ENCODE peak calls at places on chromosomes 2 and 18, in nine cellular contexts. One of them, this sample, is unnamed.

GRCh38 chr2:164213916-164214315 is 407.4 kb downstream of the GRB14 start:
- DNase-seq in fibroblast of lung: no peak
- DNase-seq in H9: no peak
- DNase-seq in IMR-90: no peak
- DNase-seq in PC-9: no peak
- DNase-seq in GM23338: no peak
- DNase-seq in endothelial cell of umbilical vein: no peak
- DNase-seq in neural progenitor cell: no peak
- DNase-seq in astrocyte: no peak
- DNase-seq in this sample: no peak

GRCh38 chr2:205280630-205281225 is 401.6 kb upstream of the NRP2 start:
- DNase-seq in fibroblast of lung: no peak
- DNase-seq in H9: no peak
- DNase-seq in IMR-90: no peak
- DNase-seq in PC-9: no peak
- DNase-seq in GM23338: no peak
- DNase-seq in endothelial cell of umbilical vein: no peak
- DNase-seq in neural progenitor cell: no peak
- DNase-seq in astrocyte: no peak
- DNase-seq in this sample: no peak

GRCh38 chr2:120253021-120253882 is 600 bp downstream of the RALB start:
- DNase-seq in fibroblast of lung: peak
- DNase-seq in H9: peak
- DNase-seq in IMR-90: peak
- DNase-seq in PC-9: peak
- DNase-seq in GM23338: peak
- DNase-seq in endothelial cell of umbilical vein: peak
- DNase-seq in neural progenitor cell: peak
- DNase-seq in astrocyte: peak
- DNase-seq in this sample: peak

GRCh38 chr2:39124770-39125075 is 3.9 kb upstream of the SOS1 start:
- DNase-seq in fibroblast of lung: no peak
- DNase-seq in H9: no peak
- DNase-seq in IMR-90: no peak
- DNase-seq in PC-9: no peak
- DNase-seq in GM23338: no peak
- DNase-seq in endothelial cell of umbilical vein: no peak
- DNase-seq in neural progenitor cell: no peak
- DNase-seq in astrocyte: no peak
- DNase-seq in this sample: peak

GRCh38 chr2:216936954-216937357 is 77.1 kb upstream of the TNP1 start:
- DNase-seq in fibroblast of lung: no peak
- DNase-seq in H9: no peak
- DNase-seq in IMR-90: no peak
- DNase-seq in PC-9: no peak
- DNase-seq in GM23338: no peak
- DNase-seq in endothelial cell of umbilical vein: no peak
- DNase-seq in neural progenitor cell: no peak
- DNase-seq in astrocyte: no peak
- DNase-seq in this sample: no peak

GRCh38 chr2:62578837-62579640 is 73.0 kb upstream of the TMEM17 start:
- DNase-seq in fibroblast of lung: peak
- DNase-seq in H9: no peak
- DNase-seq in IMR-90: peak
- DNase-seq in PC-9: peak
- DNase-seq in GM23338: no peak
- DNase-seq in endothelial cell of umbilical vein: peak
- DNase-seq in neural progenitor cell: no peak
- DNase-seq in astrocyte: peak
- DNase-seq in this sample: no peak

GRCh38 chr2:191574232-191574631 is 103.7 kb upstream of the NABP1 start:
- DNase-seq in fibroblast of lung: peak
- DNase-seq in H9: no peak
- DNase-seq in IMR-90: no peak
- DNase-seq in PC-9: peak
- DNase-seq in GM23338: no peak
- DNase-seq in endothelial cell of umbilical vein: no peak
- DNase-seq in neural progenitor cell: no peak
- DNase-seq in astrocyte: peak
- DNase-seq in this sample: no peak

GRCh38 chr2:68709421-68709911 is 25.1 kb upstream of the ARHGAP25 start:
- DNase-seq in fibroblast of lung: peak
- DNase-seq in H9: peak
- DNase-seq in IMR-90: peak
- DNase-seq in PC-9: no peak
- DNase-seq in GM23338: peak
- DNase-seq in endothelial cell of umbilical vein: peak
- DNase-seq in neural progenitor cell: peak
- DNase-seq in astrocyte: peak
- DNase-seq in this sample: peak

GRCh38 chr18:59514193-59514592 is 155.1 kb upstream of the LMAN1 start:
- DNase-seq in fibroblast of lung: peak
- DNase-seq in H9: no peak
- DNase-seq in IMR-90: peak
- DNase-seq in PC-9: peak
- DNase-seq in GM23338: no peak
- DNase-seq in endothelial cell of umbilical vein: peak
- DNase-seq in neural progenitor cell: peak
- DNase-seq in astrocyte: peak
- DNase-seq in this sample: peak

GRCh38 chr2:890214-890613 is 60.4 kb upstream of the SNTG2 start:
- DNase-seq in fibroblast of lung: no peak
- DNase-seq in H9: peak
- DNase-seq in IMR-90: no peak
- DNase-seq in PC-9: no peak
- DNase-seq in GM23338: no peak
- DNase-seq in endothelial cell of umbilical vein: no peak
- DNase-seq in neural progenitor cell: no peak
- DNase-seq in astrocyte: no peak
- DNase-seq in this sample: no peak

GRCh38 chr18:37299471-37300304 is 265.9 kb downstream of the CELF4 start:
- DNase-seq in fibroblast of lung: peak
- DNase-seq in H9: no peak
- DNase-seq in IMR-90: peak
- DNase-seq in PC-9: peak
- DNase-seq in GM23338: peak
- DNase-seq in endothelial cell of umbilical vein: peak
- DNase-seq in neural progenitor cell: no peak
- DNase-seq in astrocyte: peak
- DNase-seq in this sample: peak

GRCh38 chr18:65352183-65352582 is 398.6 kb upstream of the CDH7 start:
- DNase-seq in fibroblast of lung: no peak
- DNase-seq in H9: no peak
- DNase-seq in IMR-90: no peak
- DNase-seq in PC-9: no peak
- DNase-seq in GM23338: no peak
- DNase-seq in endothelial cell of umbilical vein: no peak
- DNase-seq in neural progenitor cell: no peak
- DNase-seq in astrocyte: no peak
- DNase-seq in this sample: no peak

GRCh38 chr2:181311841-181312240 is 145.3 kb upstream of the ITGA4 start:
- DNase-seq in fibroblast of lung: no peak
- DNase-seq in H9: no peak
- DNase-seq in IMR-90: no peak
- DNase-seq in PC-9: no peak
- DNase-seq in GM23338: no peak
- DNase-seq in endothelial cell of umbilical vein: no peak
- DNase-seq in neural progenitor cell: no peak
- DNase-seq in astrocyte: no peak
- DNase-seq in this sample: no peak

GRCh38 chr2:10868021-10868420 is 43.7 kb upstream of the KCNF1 start:
- DNase-seq in fibroblast of lung: no peak
- DNase-seq in H9: no peak
- DNase-seq in IMR-90: no peak
- DNase-seq in PC-9: peak
- DNase-seq in GM23338: no peak
- DNase-seq in endothelial cell of umbilical vein: no peak
- DNase-seq in neural progenitor cell: no peak
- DNase-seq in astrocyte: no peak
- DNase-seq in this sample: no peak

GRCh38 chr2:235414422-235414821 is 79.4 kb upstream of the AGAP1 start:
- DNase-seq in fibroblast of lung: no peak
- DNase-seq in H9: no peak
- DNase-seq in IMR-90: no peak
- DNase-seq in PC-9: no peak
- DNase-seq in GM23338: no peak
- DNase-seq in endothelial cell of umbilical vein: no peak
- DNase-seq in neural progenitor cell: no peak
- DNase-seq in astrocyte: no peak
- DNase-seq in this sample: no peak

GRCh38 chr2:224584768-224585204 is 377 bp downstream of the CUL3 start:
- DNase-seq in fibroblast of lung: peak
- DNase-seq in H9: peak
- DNase-seq in IMR-90: no peak
- DNase-seq in PC-9: no peak
- DNase-seq in GM23338: peak
- DNase-seq in endothelial cell of umbilical vein: peak
- DNase-seq in neural progenitor cell: peak
- DNase-seq in astrocyte: no peak
- DNase-seq in this sample: peak

DNA sequence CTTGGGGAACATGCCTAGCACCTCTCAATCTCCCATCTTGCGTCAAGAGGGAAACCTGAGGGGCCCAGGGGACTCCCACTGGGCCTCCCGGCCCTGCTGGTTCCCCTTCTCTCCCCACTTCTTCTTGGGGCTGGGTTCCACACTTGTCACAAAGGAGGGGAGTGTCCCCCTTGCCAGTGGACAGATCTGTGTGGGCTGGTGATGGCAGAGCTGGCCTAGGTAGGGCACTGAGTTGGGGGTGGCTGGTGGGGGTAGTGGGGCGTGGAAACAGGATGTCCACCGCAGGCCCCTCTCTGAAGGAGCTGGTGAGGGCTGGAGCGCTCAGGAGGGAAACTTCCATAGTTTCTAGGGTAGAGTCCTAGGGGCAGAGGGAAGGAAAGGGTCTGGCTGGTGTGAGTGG is 184.0 kb upstream of the HAAO start:
- DNase-seq in fibroblast of lung: no peak
- DNase-seq in H9: no peak
- DNase-seq in IMR-90: no peak
- DNase-seq in PC-9: no peak
- DNase-seq in GM23338: no peak
- DNase-seq in endothelial cell of umbilical vein: no peak
- DNase-seq in neural progenitor cell: no peak
- DNase-seq in astrocyte: no peak
- DNase-seq in this sample: no peak
- H3K4me2 ChIP-seq in fibroblast of lung: no peak
- H3K4me2 ChIP-seq in H9: no peak
- H3K4me2 ChIP-seq in IMR-90: no peak
- H3K4me2 ChIP-seq in PC-9: no peak
- H3K4me2 ChIP-seq in GM23338: no peak
- H3K4me2 ChIP-seq in endothelial cell of umbilical vein: no peak
- H3K4me2 ChIP-seq in neural progenitor cell: no peak
- H3K4me2 ChIP-seq in astrocyte: no peak
- H3K4me2 ChIP-seq in this sample: no peak

GRCh38 chr2:238277695-238278094 is 10.7 kb downstream of the PER2 start:
- DNase-seq in fibroblast of lung: no peak
- DNase-seq in H9: peak
- DNase-seq in IMR-90: no peak
- DNase-seq in PC-9: no peak
- DNase-seq in GM23338: peak
- DNase-seq in endothelial cell of umbilical vein: no peak
- DNase-seq in neural progenitor cell: peak
- DNase-seq in astrocyte: no peak
- DNase-seq in this sample: no peak
- TF ChIP-seq CTCF in fibroblast of lung: no peak
- TF ChIP-seq CTCF in H9: peak
- TF ChIP-seq CTCF in IMR-90: no peak
- TF ChIP-seq CTCF in PC-9: peak
- TF ChIP-seq CTCF in GM23338: peak
- TF ChIP-seq CTCF in endothelial cell of umbilical vein: no peak
- TF ChIP-seq CTCF in neural progenitor cell: peak
- TF ChIP-seq CTCF in astrocyte: peak
- TF ChIP-seq CTCF in this sample: no peak

GRCh38 chr2:23434721-23435121 is 49.7 kb downstream of the KLHL29 start:
- DNase-seq in fibroblast of lung: no peak
- DNase-seq in H9: no peak
- DNase-seq in IMR-90: peak
- DNase-seq in PC-9: no peak
- DNase-seq in GM23338: no peak
- DNase-seq in endothelial cell of umbilical vein: no peak
- DNase-seq in neural progenitor cell: no peak
- DNase-seq in astrocyte: no peak
- DNase-seq in this sample: no peak
- H3K4me2 ChIP-seq in fibroblast of lung: no peak
- H3K4me2 ChIP-seq in H9: no peak
- H3K4me2 ChIP-seq in IMR-90: no peak
- H3K4me2 ChIP-seq in PC-9: no peak
- H3K4me2 ChIP-seq in GM23338: no peak
- H3K4me2 ChIP-seq in endothelial cell of umbilical vein: no peak
- H3K4me2 ChIP-seq in neural progenitor cell: no peak
- H3K4me2 ChIP-seq in astrocyte: no peak
- H3K4me2 ChIP-seq in this sample: no peak

GRCh38 chr18:75170916-75171315 is 38.0 kb downstream of the PTGR3 start:
- DNase-seq in fibroblast of lung: no peak
- DNase-seq in H9: no peak
- DNase-seq in IMR-90: no peak
- DNase-seq in PC-9: no peak
- DNase-seq in GM23338: peak
- DNase-seq in endothelial cell of umbilical vein: no peak
- DNase-seq in neural progenitor cell: no peak
- DNase-seq in astrocyte: no peak
- DNase-seq in this sample: no peak

GRCh38 chr18:75170022-75170789 is 38.7 kb downstream of the PTGR3 start:
- DNase-seq in fibroblast of lung: no peak
- DNase-seq in H9: no peak
- DNase-seq in IMR-90: no peak
- DNase-seq in PC-9: no peak
- DNase-seq in GM23338: peak
- DNase-seq in endothelial cell of umbilical vein: no peak
- DNase-seq in neural progenitor cell: no peak
- DNase-seq in astrocyte: no peak
- DNase-seq in this sample: no peak

GRCh38 chr18:75173758-75174157 is 35.2 kb downstream of the PTGR3 start:
- DNase-seq in fibroblast of lung: no peak
- DNase-seq in H9: no peak
- DNase-seq in IMR-90: no peak
- DNase-seq in PC-9: no peak
- DNase-seq in GM23338: no peak
- DNase-seq in endothelial cell of umbilical vein: no peak
- DNase-seq in neural progenitor cell: no peak
- DNase-seq in astrocyte: no peak
- DNase-seq in this sample: no peak

GRCh38 chr18:75172299-75173124 is 36.4 kb downstream of the PTGR3 start:
- DNase-seq in fibroblast of lung: no peak
- DNase-seq in H9: no peak
- DNase-seq in IMR-90: no peak
- DNase-seq in PC-9: no peak
- DNase-seq in GM23338: no peak
- DNase-seq in endothelial cell of umbilical vein: no peak
- DNase-seq in neural progenitor cell: no peak
- DNase-seq in astrocyte: no peak
- DNase-seq in this sample: no peak

DNA sequence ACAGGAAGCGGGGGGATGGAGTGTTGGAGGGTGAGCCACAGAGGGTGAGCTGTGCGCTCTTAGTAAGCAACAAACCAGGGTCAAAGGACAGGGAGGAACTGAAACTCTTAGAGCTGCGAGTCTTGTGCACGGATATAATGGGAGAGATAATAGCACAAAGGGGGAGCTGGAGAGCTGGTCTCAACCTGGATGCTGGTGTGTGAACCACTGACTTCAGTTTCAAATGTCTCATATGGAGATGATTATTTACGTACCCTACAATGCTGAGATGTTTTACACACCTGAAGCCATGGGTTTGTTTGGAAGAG is 35.9 kb downstream of the PTGR3 start:
- DNase-seq in fibroblast of lung: no peak
- DNase-seq in H9: no peak
- DNase-seq in IMR-90: peak
- DNase-seq in PC-9: no peak
- DNase-seq in GM23338: peak
- DNase-seq in endothelial cell of umbilical vein: no peak
- DNase-seq in neural progenitor cell: peak
- DNase-seq in astrocyte: no peak
- DNase-seq in this sample: no peak
- TF ChIP-seq CTCF in fibroblast of lung: peak
- TF ChIP-seq CTCF in H9: no peak
- TF ChIP-seq CTCF in IMR-90: no peak
- TF ChIP-seq CTCF in PC-9: no peak
- TF ChIP-seq CTCF in GM23338: no peak
- TF ChIP-seq CTCF in endothelial cell of umbilical vein: no peak
- TF ChIP-seq CTCF in neural progenitor cell: peak
- TF ChIP-seq CTCF in astrocyte: no peak
- TF ChIP-seq CTCF in this sample: peak

This sample was measured in osteoblast.